ENCODE peak calls at places on chromosomes 3 and 15, in six cellular contexts. H, E, D, X, R and G are unnamed samples.

GRCh38 chr3:8914491-8914890 is 48.8 kb downstream of the RAD18 start:
- DNase-seq in E (peak), X (no peak), D (no peak), H (no peak), R (no peak), G (no peak)

GRCh38 chr15:74368121-74368520 is 675 bp upstream of the CYP11A1 start:
- DNase-seq in H (no peak), E (no peak), R (no peak), X (no peak), D (no peak), G (no peak)

GRCh38 chr3:66604476-66604875 is 103.7 kb upstream of the LRIG1 start:
- DNase-seq in E (no peak), D (no peak), H (no peak), R (no peak), X (no peak), G (no peak)

GRCh38 chr3:174540536-174540935 is 318.6 kb upstream of the NAALADL2 start:
- DNase-seq in H (no peak), D (no peak), E (no peak), R (no peak), X (no peak), G (no peak)

GRCh38 chr3:99789322-99789721 is 28.3 kb upstream of the CMSS1 start:
- DNase-seq in E (peak), X (peak), R (peak), D (no peak), H (no peak), G (peak)

GRCh38 chr15:80669599-80670273 is 25.4 kb upstream of the ABHD17C start:
- DNase-seq in D (no peak), R (no peak), E (peak), X (no peak), H (no peak), G (no peak)

GRCh38 chr3:122255757-122256439 is 69.2 kb upstream of the CSTA start:
- DNase-seq in R (no peak), X (no peak), H (no peak), D (no peak), E (no peak), G (no peak)

GRCh38 chr3:169574531-169574930 is 89.0 kb downstream of the MECOM start:
- DNase-seq in H (no peak), R (no peak), X (no peak), D (no peak), E (no peak), G (no peak)

GRCh38 chr3:120623719-120624093 is 27.6 kb downstream of the NDUFB4 start:
- DNase-seq in D (no peak), X (no peak), R (no peak), H (no peak), E (no peak), G (no peak)

GRCh38 chr3:171712168-171712938 is 97.9 kb downstream of the PLD1 start:
- DNase-seq in R (no peak), E (peak), D (no peak), X (no peak), H (no peak), G (no peak)

GRCh38 chr3:53258600-53259426 is 3.0 kb upstream of the TKT start:
- DNase-seq in H (no peak), D (no peak), X (no peak), R (no peak), E (no peak), G (no peak)

GRCh38 chr3:24843955-24844354 is 349.3 kb upstream of the THRB start:
- DNase-seq in X (no peak), H (no peak), R (no peak), D (no peak), E (no peak), G (no peak)

GRCh38 chr15:62901916-62902554 is 140.5 kb upstream of the TPM1 start:
- DNase-seq in H (no peak), D (no peak), E (no peak), X (no peak), R (no peak), G (peak)

GRCh38 chr3:72177075-72178050 is 392.4 kb upstream of the PROK2 start:
- DNase-seq in X (peak), E (peak), H (no peak), D (no peak), R (peak), G (peak)

GRCh38 chr15:88657326-88658069 is 18.7 kb downstream of the ISG20 start:
- DNase-seq in R (peak), X (peak), D (no peak), H (peak), E (peak), G (peak)

GRCh38 chr15:29222129-29222853 is 47.3 kb downstream of the NSMCE3 start:
- DNase-seq in E (no peak), D (no peak), X (no peak), R (no peak), H (no peak), G (no peak)

GRCh38 chr15:99387769-99388168 is 136.5 kb downstream of the LRRC28 start:
- DNase-seq in H (no peak), D (no peak), X (no peak), R (no peak), E (no peak), G (no peak)

GRCh38 chr15:99385865-99386264 is 134.6 kb downstream of the LRRC28 start:
- DNase-seq in H (no peak), E (peak), X (peak), D (no peak), R (peak), G (no peak)

GRCh38 chr15:99393641-99394040 is 142.4 kb downstream of the LRRC28 start:
- DNase-seq in X (no peak), R (no peak), D (no peak), H (no peak), E (no peak), G (no peak)

GRCh38 chr15:99386429-99386828 is 135.1 kb downstream of the LRRC28 start:
- DNase-seq in H (no peak), E (no peak), X (no peak), D (no peak), R (no peak), G (no peak)

GRCh38 chr15:99390667-99391066 is 139.4 kb downstream of the LRRC28 start:
- DNase-seq in D (no peak), H (no peak), X (no peak), R (no peak), E (no peak), G (no peak)
- TF ChIP-seq CTCF in D (no peak), H (no peak), X (no peak), R (no peak), E (no peak), G (no peak)

DNA sequence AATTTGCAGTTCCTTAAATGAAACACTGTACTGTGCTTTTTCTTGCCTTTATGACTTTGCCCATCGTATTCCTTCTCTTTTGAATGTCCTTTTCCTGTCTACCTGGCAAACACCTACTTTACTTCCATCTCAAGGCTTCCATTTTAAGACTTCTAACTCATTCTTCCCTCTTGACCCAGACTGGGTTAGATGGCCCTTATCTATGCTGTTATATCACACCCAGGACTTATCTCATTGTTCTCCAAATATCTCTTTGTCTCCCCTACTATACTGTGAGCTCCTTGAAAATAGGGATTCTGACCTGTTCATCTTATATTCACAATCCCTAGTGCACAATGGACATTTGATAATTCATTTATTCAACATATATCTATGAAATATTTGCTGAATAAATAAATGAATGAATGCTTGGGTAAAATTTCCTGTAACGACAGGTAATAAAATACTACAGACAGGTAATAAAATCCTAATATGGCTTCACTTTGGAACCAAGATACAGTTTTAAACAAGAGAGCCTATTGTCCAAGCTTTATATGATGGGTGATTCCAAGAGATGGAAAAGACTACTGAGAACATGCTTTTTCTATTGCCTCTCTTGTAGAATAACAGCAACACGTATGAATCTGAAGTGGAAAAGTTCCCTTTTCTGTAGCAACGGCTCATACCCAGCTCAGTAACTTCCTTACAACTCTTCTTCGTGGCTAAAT is 22.7 kb downstream of the EFL1 start:
- DNase-seq in X (no peak), R (no peak), D (no peak), E (no peak), H (no peak), G (no peak)
- TF ChIP-seq CTCF in X (no peak), R (no peak), D (no peak), E (no peak), H (no peak), G (no peak)

GRCh38 chr15:66815322-66815721 is 113.3 kb downstream of the SMAD6 start:
- DNase-seq in R (no peak), X (peak), E (peak), D (no peak), H (no peak), G (peak)
- TF ChIP-seq CTCF in R (no peak), X (no peak), E (no peak), D (no peak), H (no peak), G (no peak)

GRCh38 chr15:59350421-59350732 is 22.3 kb downstream of the MYO1E start:
- DNase-seq in D (no peak), H (no peak), R (no peak), X (no peak), E (no peak), G (no peak)
- TF ChIP-seq CTCF in D (no peak), H (no peak), R (no peak), X (no peak), E (no peak), G (no peak)

DNA sequence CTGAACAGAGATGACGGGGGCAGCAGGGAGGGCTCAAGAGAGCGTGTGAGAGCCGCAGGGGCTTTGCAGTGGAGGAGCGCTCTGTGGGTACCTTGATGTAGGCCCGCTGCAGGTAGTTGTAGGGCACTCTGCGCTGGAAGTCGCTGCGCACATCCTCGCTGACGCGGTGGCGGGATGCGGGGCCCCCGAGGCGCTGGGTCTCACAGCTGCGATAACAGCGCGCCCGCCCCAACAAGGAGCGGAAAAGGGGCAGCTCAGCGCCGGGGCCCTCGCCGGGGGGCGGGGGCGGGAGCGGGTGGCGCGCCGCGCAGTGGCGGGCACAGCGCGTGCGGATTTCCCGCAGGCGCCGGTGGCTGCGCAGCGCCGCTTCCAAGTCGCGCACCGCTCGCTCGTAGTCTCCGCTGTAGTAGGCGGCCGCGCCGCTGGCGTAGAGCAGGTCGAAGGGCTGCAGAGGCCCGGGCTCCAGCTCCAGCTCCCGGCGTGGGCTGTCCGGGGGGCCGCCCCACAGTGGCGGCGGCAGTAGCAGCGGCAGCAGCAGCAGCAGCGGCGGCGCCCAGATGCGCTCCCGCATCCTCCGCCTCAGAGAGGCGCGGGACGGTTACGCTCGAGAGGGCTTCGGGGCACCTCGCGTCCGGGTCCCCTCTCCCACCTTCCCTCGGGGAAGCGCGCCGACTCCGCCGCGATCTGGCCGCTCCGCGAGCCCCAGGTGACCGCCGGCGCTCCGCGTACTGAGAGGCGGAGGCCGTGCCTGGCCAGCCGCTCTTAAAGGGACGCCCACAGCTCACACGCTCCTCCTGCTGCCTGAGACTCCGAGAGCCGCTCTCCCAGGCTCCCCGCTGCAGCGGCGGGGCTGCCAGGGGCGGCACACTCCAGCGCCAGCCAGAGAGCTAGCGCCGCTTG is at the start of gene P3H2:
- DNase-seq in E (peak), X (peak), R (peak), H (peak), D (peak), G (peak)
- TF ChIP-seq CTCF in E (peak), X (no peak), R (peak), H (no peak), D (peak), G (peak)

DNA sequence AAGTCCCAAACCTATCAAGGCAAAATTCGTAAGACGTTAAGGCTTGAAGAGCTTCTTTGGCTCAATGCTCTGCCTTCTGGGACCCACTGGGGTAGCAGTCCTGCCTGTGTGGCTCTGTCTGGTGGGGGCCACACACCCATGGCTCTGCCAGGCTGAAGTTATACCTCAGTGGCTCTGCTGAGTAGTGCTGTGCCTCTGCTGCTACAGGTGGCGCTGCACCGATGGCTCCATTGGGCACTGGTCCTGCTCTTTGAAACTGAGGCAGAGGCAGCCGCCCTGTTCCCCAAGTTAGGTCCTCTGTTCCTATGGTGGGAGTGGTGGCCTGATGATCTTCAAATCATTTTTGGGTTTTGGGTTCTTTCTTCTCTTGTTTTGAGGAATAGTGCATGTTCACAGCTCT is 68.0 kb upstream of the AP4E1 start:
- DNase-seq in X (no peak), H (no peak), D (no peak), R (no peak), E (no peak), G (no peak)
- TF ChIP-seq CTCF in X (no peak), H (no peak), D (no peak), R (no peak), E (no peak), G (no peak)

GRCh38 chr15:52730163-52730562 is 51.0 kb upstream of the ATOSA start:
- DNase-seq in H (no peak), R (no peak), X (no peak), E (peak), D (no peak), G (peak)
- TF ChIP-seq CTCF in H (no peak), R (no peak), X (no peak), E (no peak), D (no peak), G (no peak)

GRCh38 chr3:78201066-78201465 is 1161.2 kb downstream of the ROBO2 start:
- DNase-seq in H (no peak), X (no peak), D (no peak), E (peak), R (no peak), G (peak)

DNA sequence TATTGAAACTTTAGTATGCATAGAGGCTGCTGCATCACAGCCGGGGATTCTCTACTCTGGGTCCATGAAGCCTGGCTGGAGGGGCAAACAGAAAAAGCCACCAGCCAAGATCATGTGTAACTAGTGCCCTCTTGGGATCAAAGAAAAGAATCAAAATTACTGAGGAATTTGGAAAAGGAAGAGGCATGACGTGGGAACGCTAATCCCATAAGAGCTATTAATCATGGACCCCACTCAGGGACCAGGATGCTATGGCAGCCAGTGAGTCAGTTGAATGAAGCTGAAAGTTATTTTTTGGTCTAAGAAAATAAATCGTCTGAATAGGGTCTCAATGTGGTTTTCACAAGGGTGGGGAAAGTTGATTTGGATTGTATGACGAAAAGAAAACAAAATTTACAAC is 1165.1 kb downstream of the ROBO2 start:
- DNase-seq in E (peak), R (no peak), D (no peak), X (no peak), H (no peak), G (peak)
- TF ChIP-seq CTCF in E (no peak), R (no peak), D (peak), X (no peak), H (no peak), G (peak)

DNA sequence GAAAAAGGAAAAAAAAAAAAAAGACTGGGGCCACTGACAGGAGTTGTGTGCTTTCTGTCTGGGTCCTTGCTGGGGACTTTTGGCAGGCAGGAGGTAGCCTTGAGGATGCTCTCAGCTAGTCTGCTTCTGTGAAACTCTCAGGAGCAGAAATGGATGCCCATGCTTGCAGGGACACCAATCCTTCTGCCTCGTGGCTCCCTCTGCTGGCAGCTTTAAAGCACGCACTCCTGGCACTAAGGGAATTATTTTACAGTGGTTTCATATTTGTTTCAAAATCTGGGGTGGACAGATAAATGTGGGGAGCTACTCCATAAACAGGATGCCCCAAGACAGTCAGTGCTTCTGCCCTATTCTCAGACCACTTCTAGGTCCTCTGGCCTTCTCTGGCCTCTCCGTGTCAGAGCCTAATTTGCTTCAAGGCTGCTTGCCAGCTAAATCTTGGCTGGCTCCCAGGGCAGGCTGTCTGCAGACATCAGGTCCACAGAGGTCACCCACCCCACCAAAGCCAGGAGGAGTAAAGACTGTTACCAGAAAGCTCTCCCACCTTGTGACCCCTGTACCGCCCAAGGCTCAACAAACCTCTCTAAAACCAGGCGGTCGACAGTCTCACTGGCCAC is 17.1 kb downstream of the TRAIP start:
- DNase-seq in X (peak), E (peak), D (no peak), R (peak), H (peak), G (peak)
- TF ChIP-seq CTCF in X (peak), E (peak), D (peak), R (peak), H (peak), G (peak)